ENCODE peak calls at places on chromosomes 4 and X, in seven cellular contexts. Z is SK-N-SH, A is H1, K is HCT116, F is GM12878, H is K562, T is HepG2. O is an unnamed sample.

GRCh38 chr4:11428701-11429571 is at the start of gene HS3ST1:
- DNase-seq in Z (peak), A (peak), K (peak), F (no peak), H (no peak), T (no peak), O (no peak)

GRCh38 chr4:153684182-153685073 is at the start of gene TLR2:
- DNase-seq in Z (peak), A (no peak), K (no peak), F (no peak), H (peak), T (no peak), O (peak)

GRCh38 chr4:185682236-185682635 is 129.8 kb downstream of the SORBS2 start:
- DNase-seq in Z (no peak), A (no peak), K (no peak), F (no peak), H (no peak), T (no peak), O (no peak)

GRCh38 chr4:94491322-94491721 is 39.6 kb downstream of the PDLIM5 start:
- DNase-seq in Z (no peak), A (no peak), K (no peak), F (no peak), H (no peak), T (no peak), O (no peak)

GRCh38 chr4:17489123-17489522 is 22.8 kb downstream of the QDPR start:
- DNase-seq in Z (no peak), A (no peak), K (no peak), F (no peak), H (no peak), T (no peak), O (no peak)

GRCh38 chr4:73653695-73654106 is 33.5 kb upstream of the RASSF6 start:
- DNase-seq in Z (peak), A (no peak), K (peak), F (peak), H (peak), T (peak), O (peak)

GRCh38 chr4:25088342-25088952 is 57.7 kb upstream of the LGI2 start:
- DNase-seq in Z (peak), A (no peak), K (no peak), F (no peak), H (peak), T (no peak), O (no peak)

GRCh38 chr4:8191136-8191747 is 7.8 kb upstream of the SH3TC1 start:
- DNase-seq in Z (no peak), A (no peak), K (peak), F (peak), H (peak), T (peak), O (no peak)

GRCh38 chr4:80897537-80898303 is 132.8 kb upstream of the BMP3 start:
- DNase-seq in Z (no peak), A (no peak), K (no peak), F (peak), H (no peak), T (no peak), O (no peak)

GRCh38 chr4:25862411-25863346 is at the start of gene SEL1L3:
- DNase-seq in Z (peak), A (peak), K (no peak), F (no peak), H (peak), T (no peak), O (peak)

GRCh38 chr4:7522452-7522851 is 87.7 kb upstream of the PSAPL1 start:
- DNase-seq in Z (no peak), A (no peak), K (no peak), F (no peak), H (no peak), T (no peak), O (no peak)

GRCh38 chr4:145216532-145216931 is 36.1 kb upstream of the OTUD4 start:
- DNase-seq in Z (peak), A (no peak), K (peak), F (no peak), H (no peak), T (no peak), O (peak)

GRCh38 chrX:39677987-39678840 is 419.5 kb downstream of the BCOR start:
- DNase-seq in Z (no peak), A (no peak), K (no peak), F (no peak), H (no peak), T (no peak), O (no peak)

GRCh38 chrX:103233263-103233662 is 18.4 kb downstream of the BEX4 start:
- DNase-seq in Z (no peak), A (no peak), K (no peak), F (no peak), H (peak), T (no peak), O (no peak)

GRCh38 chr4:40238008-40238699 is 41.3 kb downstream of the RHOH start:
- DNase-seq in Z (no peak), A (no peak), K (no peak), F (no peak), H (peak), T (no peak), O (no peak)

GRCh38 chrX:107654778-107655761 is 26.8 kb downstream of the PRPS1 start:
- DNase-seq in Z (peak), A (peak), K (peak), F (no peak), H (peak), T (peak), O (peak)

GRCh38 chr4:90757529-90757928 is 630.3 kb downstream of the CCSER1 start:
- DNase-seq in Z (no peak), A (no peak), K (no peak), F (no peak), H (no peak), T (no peak), O (no peak)

GRCh38 chrX:110437686-110438085 is 79.0 kb downstream of the RTL9 start:
- DNase-seq in Z (no peak), A (no peak), K (no peak), F (no peak), H (no peak), T (no peak), O (no peak)
- TF ChIP-seq JUND in Z (no peak), A (no peak), K (no peak), F (no peak), H (no peak), T (no peak), O (no peak)

GRCh38 chr4:3320361-3321023 is 27.7 kb downstream of the RGS12 start:
- DNase-seq in Z (no peak), A (no peak), K (no peak), F (no peak), H (no peak), T (no peak), O (no peak)
- TF ChIP-seq JUND in Z (no peak), A (no peak), K (no peak), F (no peak), H (no peak), T (no peak), O (no peak)

GRCh38 chrX:120617996-120618630 is 11.7 kb downstream of the C1GALT1C1 start:
- DNase-seq in Z (no peak), A (no peak), K (no peak), F (no peak), H (no peak), T (no peak), O (no peak)
- TF ChIP-seq JUND in Z (no peak), A (no peak), K (no peak), F (no peak), H (no peak), T (no peak), O (no peak)

DNA sequence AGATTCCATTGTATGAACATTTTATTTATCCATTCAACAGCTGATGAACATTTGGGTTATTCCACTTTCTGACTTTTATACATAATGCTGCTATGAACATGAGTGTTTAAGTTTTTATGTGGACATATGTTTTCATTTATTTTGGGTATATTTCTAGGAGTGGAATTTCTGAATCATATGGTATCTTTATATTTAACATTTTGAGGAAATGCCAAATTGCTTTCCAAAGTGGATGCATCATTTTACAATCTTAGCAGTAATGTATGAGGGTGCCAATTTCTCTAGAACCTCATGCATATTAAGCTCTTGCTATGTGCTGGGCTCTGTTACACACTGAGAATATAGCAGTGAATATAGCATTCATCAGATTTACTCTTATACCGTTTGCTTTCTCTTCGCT is 983.7 kb downstream of the STIM2 start:
- DNase-seq in Z (no peak), A (no peak), K (no peak), F (no peak), H (no peak), T (no peak), O (no peak)
- TF ChIP-seq JUND in Z (no peak), A (no peak), K (no peak), F (no peak), H (no peak), T (no peak), O (no peak)

DNA sequence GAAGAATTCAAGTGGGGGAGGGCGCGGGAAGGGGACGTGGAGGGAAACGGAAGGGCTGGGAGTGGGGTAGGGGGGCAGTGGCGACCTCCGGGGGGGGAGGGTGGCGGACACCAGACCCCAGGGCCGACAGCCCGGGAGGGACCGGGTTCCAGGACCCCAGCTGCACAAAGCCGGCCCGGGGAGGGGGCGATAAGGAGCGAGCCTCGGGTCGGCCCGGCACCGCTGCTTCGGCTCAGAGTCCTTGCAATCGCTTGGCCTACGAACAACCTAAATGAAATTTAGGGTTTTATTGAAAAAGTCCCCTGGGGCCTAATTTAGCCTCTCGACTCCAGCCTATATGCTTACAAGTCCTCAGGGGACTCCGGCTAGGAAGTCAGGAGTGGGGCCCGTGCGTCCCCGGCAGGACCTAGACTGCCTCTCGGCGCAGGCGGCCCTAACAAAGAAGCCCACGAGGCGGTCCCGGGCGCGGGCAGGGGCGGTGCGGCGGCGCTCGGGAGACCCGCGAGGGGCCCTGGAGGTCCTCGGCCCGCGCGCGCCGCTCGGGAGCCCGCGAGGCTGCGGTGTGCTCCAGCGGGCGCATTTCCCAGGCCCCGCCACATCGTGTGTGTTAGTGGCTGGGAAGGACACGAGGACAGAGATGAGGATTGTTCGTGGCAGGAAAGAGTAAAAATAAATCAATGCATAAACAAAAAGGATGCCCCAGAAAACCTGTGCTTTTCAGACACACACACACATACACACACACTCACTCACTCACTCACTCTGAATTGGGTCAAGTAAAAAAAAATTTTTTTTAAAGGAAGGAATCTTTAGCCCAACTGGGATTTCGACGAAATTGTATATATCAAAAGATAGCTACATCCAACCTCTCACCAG is 70.0 kb downstream of the MGST2 start:
- DNase-seq in Z (peak), A (no peak), K (no peak), F (no peak), H (no peak), T (no peak), O (no peak)
- TF ChIP-seq JUND in Z (no peak), A (no peak), K (no peak), F (no peak), H (no peak), T (no peak), O (no peak)

GRCh38 chr4:169971456-169972015 is 54.7 kb downstream of the MFAP3L start:
- DNase-seq in Z (no peak), A (no peak), K (no peak), F (no peak), H (no peak), T (no peak), O (no peak)

GRCh38 chr4:169963998-169964397 is 62.2 kb downstream of the MFAP3L start:
- DNase-seq in Z (no peak), A (no peak), K (no peak), F (no peak), H (no peak), T (no peak), O (no peak)

DNA sequence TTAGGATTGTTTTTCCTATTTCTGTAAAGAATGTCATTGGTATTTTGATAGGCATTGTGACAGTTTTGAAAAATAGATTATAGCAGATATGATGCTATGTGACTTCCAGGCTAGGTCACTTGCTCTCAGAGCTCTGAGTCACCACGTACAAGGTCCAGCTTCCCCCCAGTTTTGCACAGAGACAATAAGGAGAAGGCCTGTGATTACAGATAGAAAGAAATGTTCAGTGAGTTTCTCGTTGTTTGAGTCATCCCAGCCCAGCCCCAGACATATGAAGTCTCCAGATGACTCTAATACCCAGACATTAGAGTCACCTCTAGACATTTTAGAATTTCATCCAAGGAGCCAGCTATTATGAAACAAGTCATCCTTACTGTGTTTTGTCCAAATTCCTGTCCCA is 57.2 kb downstream of the MFAP3L start:
- DNase-seq in Z (no peak), A (no peak), K (no peak), F (no peak), H (no peak), T (no peak), O (no peak)
- TF ChIP-seq JUND in Z (peak), A (no peak), K (no peak), F (no peak), H (no peak), T (no peak), O (no peak)

GRCh38 chr4:138047290-138047689 is 194.9 kb downstream of the SLC7A11 start:
- DNase-seq in Z (no peak), A (no peak), K (no peak), F (no peak), H (no peak), T (no peak), O (no peak)

GRCh38 chr4:138051157-138051556 is 191.0 kb downstream of the SLC7A11 start:
- DNase-seq in Z (no peak), A (no peak), K (no peak), F (no peak), H (no peak), T (no peak), O (no peak)

GRCh38 chr4:138053601-138054322 is 188.4 kb downstream of the SLC7A11 start:
- DNase-seq in Z (peak), A (no peak), K (peak), F (no peak), H (peak), T (no peak), O (no peak)

GRCh38 chr4:138049350-138049749 is 192.8 kb downstream of the SLC7A11 start:
- DNase-seq in Z (no peak), A (no peak), K (peak), F (no peak), H (no peak), T (no peak), O (no peak)

DNA sequence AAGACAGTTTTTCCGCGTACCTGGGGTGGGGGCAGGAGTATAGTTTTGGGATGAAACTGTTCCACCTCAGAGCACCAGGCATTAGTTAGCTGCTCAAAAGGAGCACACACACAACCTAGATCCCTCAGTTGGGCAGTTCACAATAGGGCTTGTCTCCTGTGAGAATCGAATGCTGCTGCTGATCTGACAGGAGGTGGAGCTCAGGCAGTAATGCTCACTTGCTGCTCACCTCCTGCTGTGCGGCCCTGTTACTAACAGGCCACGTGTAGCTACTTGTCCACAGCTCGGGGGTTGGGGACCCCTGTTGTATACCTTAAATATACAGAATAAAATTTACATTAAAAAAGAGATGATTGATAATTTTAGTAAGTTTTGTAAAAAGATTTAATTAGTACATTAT is 191.5 kb downstream of the SLC7A11 start:
- DNase-seq in Z (no peak), A (no peak), K (no peak), F (no peak), H (no peak), T (no peak), O (no peak)
- TF ChIP-seq JUND in Z (no peak), A (no peak), K (no peak), F (no peak), H (no peak), T (no peak), O (no peak)

GRCh38 chr4:158818595-158818994 is 49.8 kb downstream of the FNIP2 start:
- DNase-seq in Z (no peak), A (no peak), K (no peak), F (no peak), H (no peak), T (no peak), O (no peak)
- TF ChIP-seq JUND in Z (no peak), A (no peak), K (no peak), F (no peak), H (no peak), T (no peak), O (no peak)